ENCODE peak calls at places on chromosomes 7 and 10, in eight cellular contexts. One of them, this sample, is unnamed.

GRCh38 chr7:92809397-92810241 is 26.8 kb downstream of the CDK6 start:
- DNase-seq in activated T-cell treated with anti-CD3 and anti-CD28 coated beads, Interleukin-2, amount 50 U/mL, for 24 hours: no peak
- DNase-seq in HEK293T: peak
- DNase-seq in NCI-H1092 treated with DMSO at 0.1 percent for 48 hours: no peak
- DNase-seq in hypothalamus: peak
- DNase-seq in neural crest cell: no peak
- DNase-seq in activated CD8-positive, alpha-beta T cell treated with anti-CD3 and anti-CD28 coated beads, Interleukin-2, amount 10 ng/mL, durations not matched to agents 7 days and 5 days: peak
- DNase-seq in mucosa of gallbladder: peak
- DNase-seq in this sample: peak

GRCh38 chr10:73991846-73992245 is 6.1 kb upstream of the VCL start:
- DNase-seq in activated T-cell treated with anti-CD3 and anti-CD28 coated beads, Interleukin-2, amount 50 U/mL, for 24 hours: peak
- DNase-seq in HEK293T: no peak
- DNase-seq in NCI-H1092 treated with DMSO at 0.1 percent for 48 hours: no peak
- DNase-seq in hypothalamus: no peak
- DNase-seq in neural crest cell: no peak
- DNase-seq in activated CD8-positive, alpha-beta T cell treated with anti-CD3 and anti-CD28 coated beads, Interleukin-2, amount 10 ng/mL, durations not matched to agents 7 days and 5 days: peak
- DNase-seq in mucosa of gallbladder: peak
- DNase-seq in this sample: no peak

GRCh38 chr10:114044251-114045070 is 795 bp downstream of the ADRB1 start:
- DNase-seq in activated T-cell treated with anti-CD3 and anti-CD28 coated beads, Interleukin-2, amount 50 U/mL, for 24 hours: peak
- DNase-seq in HEK293T: no peak
- DNase-seq in NCI-H1092 treated with DMSO at 0.1 percent for 48 hours: no peak
- DNase-seq in hypothalamus: no peak
- DNase-seq in neural crest cell: no peak
- DNase-seq in activated CD8-positive, alpha-beta T cell treated with anti-CD3 and anti-CD28 coated beads, Interleukin-2, amount 10 ng/mL, durations not matched to agents 7 days and 5 days: no peak
- DNase-seq in mucosa of gallbladder: no peak
- DNase-seq in this sample: no peak

GRCh38 chr10:97684866-97685394 is 2.1 kb downstream of the AVPI1 start:
- DNase-seq in activated T-cell treated with anti-CD3 and anti-CD28 coated beads, Interleukin-2, amount 50 U/mL, for 24 hours: no peak
- DNase-seq in HEK293T: no peak
- DNase-seq in NCI-H1092 treated with DMSO at 0.1 percent for 48 hours: no peak
- DNase-seq in hypothalamus: no peak
- DNase-seq in neural crest cell: no peak
- DNase-seq in activated CD8-positive, alpha-beta T cell treated with anti-CD3 and anti-CD28 coated beads, Interleukin-2, amount 10 ng/mL, durations not matched to agents 7 days and 5 days: no peak
- DNase-seq in mucosa of gallbladder: no peak
- DNase-seq in this sample: peak

GRCh38 chr7:103989785-103990775 is 622 bp upstream of the RELN start:
- DNase-seq in activated T-cell treated with anti-CD3 and anti-CD28 coated beads, Interleukin-2, amount 50 U/mL, for 24 hours: peak
- DNase-seq in HEK293T: peak
- DNase-seq in NCI-H1092 treated with DMSO at 0.1 percent for 48 hours: peak
- DNase-seq in hypothalamus: no peak
- DNase-seq in neural crest cell: peak
- DNase-seq in activated CD8-positive, alpha-beta T cell treated with anti-CD3 and anti-CD28 coated beads, Interleukin-2, amount 10 ng/mL, durations not matched to agents 7 days and 5 days: no peak
- DNase-seq in mucosa of gallbladder: no peak
- DNase-seq in this sample: peak

GRCh38 chr7:96188623-96188991 is 133.3 kb downstream of the SLC25A13 start:
- DNase-seq in activated T-cell treated with anti-CD3 and anti-CD28 coated beads, Interleukin-2, amount 50 U/mL, for 24 hours: no peak
- DNase-seq in HEK293T: no peak
- DNase-seq in NCI-H1092 treated with DMSO at 0.1 percent for 48 hours: no peak
- DNase-seq in hypothalamus: no peak
- DNase-seq in neural crest cell: no peak
- DNase-seq in activated CD8-positive, alpha-beta T cell treated with anti-CD3 and anti-CD28 coated beads, Interleukin-2, amount 10 ng/mL, durations not matched to agents 7 days and 5 days: no peak
- DNase-seq in mucosa of gallbladder: no peak
- DNase-seq in this sample: peak

GRCh38 chr7:91379246-91379645 is 115.0 kb downstream of the FZD1 start:
- DNase-seq in activated T-cell treated with anti-CD3 and anti-CD28 coated beads, Interleukin-2, amount 50 U/mL, for 24 hours: no peak
- DNase-seq in HEK293T: no peak
- DNase-seq in NCI-H1092 treated with DMSO at 0.1 percent for 48 hours: no peak
- DNase-seq in hypothalamus: no peak
- DNase-seq in neural crest cell: no peak
- DNase-seq in activated CD8-positive, alpha-beta T cell treated with anti-CD3 and anti-CD28 coated beads, Interleukin-2, amount 10 ng/mL, durations not matched to agents 7 days and 5 days: no peak
- DNase-seq in mucosa of gallbladder: no peak
- DNase-seq in this sample: no peak

GRCh38 chr7:127938588-127938987 is 92.6 kb downstream of the LRRC4 start:
- DNase-seq in activated T-cell treated with anti-CD3 and anti-CD28 coated beads, Interleukin-2, amount 50 U/mL, for 24 hours: no peak
- DNase-seq in HEK293T: no peak
- DNase-seq in NCI-H1092 treated with DMSO at 0.1 percent for 48 hours: no peak
- DNase-seq in hypothalamus: no peak
- DNase-seq in neural crest cell: no peak
- DNase-seq in activated CD8-positive, alpha-beta T cell treated with anti-CD3 and anti-CD28 coated beads, Interleukin-2, amount 10 ng/mL, durations not matched to agents 7 days and 5 days: no peak
- DNase-seq in mucosa of gallbladder: no peak
- DNase-seq in this sample: peak

GRCh38 chr10:25532213-25532612 is 357.4 kb downstream of the GPR158 start:
- DNase-seq in activated T-cell treated with anti-CD3 and anti-CD28 coated beads, Interleukin-2, amount 50 U/mL, for 24 hours: no peak
- DNase-seq in HEK293T: no peak
- DNase-seq in NCI-H1092 treated with DMSO at 0.1 percent for 48 hours: no peak
- DNase-seq in hypothalamus: no peak
- DNase-seq in neural crest cell: no peak
- DNase-seq in activated CD8-positive, alpha-beta T cell treated with anti-CD3 and anti-CD28 coated beads, Interleukin-2, amount 10 ng/mL, durations not matched to agents 7 days and 5 days: no peak
- DNase-seq in mucosa of gallbladder: no peak
- DNase-seq in this sample: no peak

GRCh38 chr7:101104193-101104713 is 19.0 kb downstream of the TRIM56 start:
- DNase-seq in activated T-cell treated with anti-CD3 and anti-CD28 coated beads, Interleukin-2, amount 50 U/mL, for 24 hours: no peak
- DNase-seq in HEK293T: no peak
- DNase-seq in NCI-H1092 treated with DMSO at 0.1 percent for 48 hours: no peak
- DNase-seq in hypothalamus: no peak
- DNase-seq in neural crest cell: no peak
- DNase-seq in activated CD8-positive, alpha-beta T cell treated with anti-CD3 and anti-CD28 coated beads, Interleukin-2, amount 10 ng/mL, durations not matched to agents 7 days and 5 days: no peak
- DNase-seq in mucosa of gallbladder: no peak
- DNase-seq in this sample: no peak

GRCh38 chr10:21603721-21604120 is 69.7 kb downstream of the MLLT10 start:
- DNase-seq in activated T-cell treated with anti-CD3 and anti-CD28 coated beads, Interleukin-2, amount 50 U/mL, for 24 hours: no peak
- DNase-seq in HEK293T: no peak
- DNase-seq in NCI-H1092 treated with DMSO at 0.1 percent for 48 hours: no peak
- DNase-seq in hypothalamus: no peak
- DNase-seq in neural crest cell: no peak
- DNase-seq in activated CD8-positive, alpha-beta T cell treated with anti-CD3 and anti-CD28 coated beads, Interleukin-2, amount 10 ng/mL, durations not matched to agents 7 days and 5 days: no peak
- DNase-seq in mucosa of gallbladder: no peak
- DNase-seq in this sample: no peak

GRCh38 chr7:137094-137861 is 55.1 kb upstream of the FAM20C start:
- DNase-seq in activated T-cell treated with anti-CD3 and anti-CD28 coated beads, Interleukin-2, amount 50 U/mL, for 24 hours: no peak
- DNase-seq in HEK293T: no peak
- DNase-seq in NCI-H1092 treated with DMSO at 0.1 percent for 48 hours: no peak
- DNase-seq in hypothalamus: no peak
- DNase-seq in neural crest cell: no peak
- DNase-seq in activated CD8-positive, alpha-beta T cell treated with anti-CD3 and anti-CD28 coated beads, Interleukin-2, amount 10 ng/mL, durations not matched to agents 7 days and 5 days: no peak
- DNase-seq in mucosa of gallbladder: no peak
- DNase-seq in this sample: no peak

GRCh38 chr10:689433-690226 is at the start of gene DIP2C:
- DNase-seq in activated T-cell treated with anti-CD3 and anti-CD28 coated beads, Interleukin-2, amount 50 U/mL, for 24 hours: no peak
- DNase-seq in HEK293T: peak
- DNase-seq in NCI-H1092 treated with DMSO at 0.1 percent for 48 hours: no peak
- DNase-seq in hypothalamus: peak
- DNase-seq in neural crest cell: peak
- DNase-seq in activated CD8-positive, alpha-beta T cell treated with anti-CD3 and anti-CD28 coated beads, Interleukin-2, amount 10 ng/mL, durations not matched to agents 7 days and 5 days: no peak
- DNase-seq in mucosa of gallbladder: peak
- DNase-seq in this sample: peak

GRCh38 chr10:78981257-78981969 is 87.4 kb upstream of the ZMIZ1 start:
- DNase-seq in activated T-cell treated with anti-CD3 and anti-CD28 coated beads, Interleukin-2, amount 50 U/mL, for 24 hours: no peak
- DNase-seq in HEK293T: no peak
- DNase-seq in NCI-H1092 treated with DMSO at 0.1 percent for 48 hours: no peak
- DNase-seq in hypothalamus: no peak
- DNase-seq in neural crest cell: no peak
- DNase-seq in activated CD8-positive, alpha-beta T cell treated with anti-CD3 and anti-CD28 coated beads, Interleukin-2, amount 10 ng/mL, durations not matched to agents 7 days and 5 days: peak
- DNase-seq in mucosa of gallbladder: no peak
- DNase-seq in this sample: no peak

GRCh38 chr7:20140278-20141058 is 76.7 kb downstream of the MACC1 start:
- DNase-seq in activated T-cell treated with anti-CD3 and anti-CD28 coated beads, Interleukin-2, amount 50 U/mL, for 24 hours: no peak
- DNase-seq in HEK293T: no peak
- DNase-seq in NCI-H1092 treated with DMSO at 0.1 percent for 48 hours: no peak
- DNase-seq in hypothalamus: no peak
- DNase-seq in neural crest cell: no peak
- DNase-seq in activated CD8-positive, alpha-beta T cell treated with anti-CD3 and anti-CD28 coated beads, Interleukin-2, amount 10 ng/mL, durations not matched to agents 7 days and 5 days: no peak
- DNase-seq in mucosa of gallbladder: no peak
- DNase-seq in this sample: no peak

This sample was measured in fibroblast of villous mesenchyme.